ENCODE peak calls at places on chromosomes 12 and 14, in seven cellular contexts. K, O, N, B, S, Y and Z are unnamed samples.

GRCh38 chr12:43882578-43883178 is 46.8 kb downstream of the TMEM117 start:
- DNase-seq in K (peak), O (peak), N (no peak), B (peak), S (peak), Y (no peak), Z (no peak)

GRCh38 chr12:81896771-81897170 is 137.6 kb upstream of the PPFIA2 start:
- DNase-seq in K (no peak), O (no peak), N (no peak), B (no peak), S (no peak), Y (no peak), Z (no peak)

GRCh38 chr14:69547701-69548348 is 26.8 kb downstream of the CCDC177 start:
- DNase-seq in K (no peak), O (no peak), N (no peak), B (peak), S (no peak), Y (peak), Z (no peak)

GRCh38 chr14:21194597-21194996 is 38.7 kb upstream of the OR5AU1 start:
- DNase-seq in K (no peak), O (no peak), N (no peak), B (no peak), S (no peak), Y (no peak), Z (no peak)

GRCh38 chr14:90248594-90248993 is 7.8 kb upstream of the PSMC1 start:
- DNase-seq in K (no peak), O (no peak), N (no peak), B (no peak), S (no peak), Y (no peak), Z (no peak)

GRCh38 chr14:101235042-101235871 is 326.0 kb upstream of the DIO3 start:
- DNase-seq in K (no peak), O (no peak), N (peak), B (peak), S (no peak), Y (peak), Z (peak)

GRCh38 chr14:67574156-67574555 is 25.9 kb downstream of the PIGH start:
- DNase-seq in K (no peak), O (no peak), N (no peak), B (no peak), S (no peak), Y (no peak), Z (no peak)

GRCh38 chr12:64825143-64826011 is 930 bp downstream of the TBC1D30 start:
- DNase-seq in K (no peak), O (no peak), N (no peak), B (no peak), S (no peak), Y (peak), Z (peak)

GRCh38 chr14:67285876-67286452 is 44.7 kb downstream of the PALS1 start:
- DNase-seq in K (no peak), O (no peak), N (no peak), B (no peak), S (no peak), Y (no peak), Z (no peak)

GRCh38 chr12:64433915-64434314 is 18.0 kb upstream of the TBK1 start:
- DNase-seq in K (no peak), O (no peak), N (no peak), B (no peak), S (no peak), Y (no peak), Z (no peak)

GRCh38 chr12:42967850-42968249 is 378.3 kb upstream of the PRICKLE1 start:
- DNase-seq in K (no peak), O (no peak), N (no peak), B (no peak), S (no peak), Y (no peak), Z (no peak)

GRCh38 chr12:132801741-132802140 is 26.9 kb downstream of the GOLGA3 start:
- DNase-seq in K (no peak), O (no peak), N (no peak), B (no peak), S (no peak), Y (no peak), Z (no peak)

GRCh38 chr12:118188690-118189371 is 52.9 kb downstream of the PEBP1 start:
- DNase-seq in K (no peak), O (no peak), N (no peak), B (peak), S (no peak), Y (peak), Z (no peak)

GRCh38 chr14:64112859-64113258 is 181.3 kb downstream of the ESR2 start:
- DNase-seq in K (no peak), O (no peak), N (no peak), B (no peak), S (no peak), Y (no peak), Z (no peak)

GRCh38 chr14:53011053-53011462 is 60.2 kb upstream of the FERMT2 start:
- DNase-seq in K (no peak), O (no peak), N (peak), B (peak), S (peak), Y (peak), Z (no peak)

GRCh38 chr14:45252356-45253069 is 489 bp downstream of the MIS18BP1 start:
- DNase-seq in K (no peak), O (no peak), N (no peak), B (no peak), S (no peak), Y (no peak), Z (no peak)